ENCODE peak calls at places on chromosomes 3 and 15, in seven cellular contexts. C is SK-N-SH, S is K562, Q is transverse colon, Y is GM23338, Z is breast epithelium, W is stomach. O is an unnamed sample.
A peak's percentile ranks its signal among the peaks of the same experiment; 100 is the strongest.

GRCh38 chr3:159762981-159763465 is 225.6 kb upstream of the IL12A start:
- DNase-seq in Y (peak; percentile 69), Q (peak; percentile 55), Z (no peak), C (peak; percentile 52), W (peak; percentile 32), S (peak; percentile 6), O (peak; percentile 37)

GRCh38 chr15:42048821-42049200 is 28.0 kb upstream of the PLA2G4E start:
- DNase-seq in S (no peak), Q (no peak), C (no peak), W (no peak), Y (peak; percentile 28), Z (no peak), O (no peak)

GRCh38 chr15:98532063-98532462 is 116.3 kb upstream of the IGF1R start:
- DNase-seq in Z (no peak), W (no peak), C (no peak), Y (no peak), Q (no peak), S (no peak), O (no peak)

GRCh38 chr3:129625071-129625874 is 18.8 kb upstream of the PLXND1 start:
- DNase-seq in C (peak; percentile 47), Y (peak; percentile 65), Q (no peak), W (no peak), Z (no peak), S (no peak), O (no peak)

GRCh38 chr3:31766654-31767053 is 214.4 kb downstream of the OSBPL10 start:
- DNase-seq in W (no peak), S (no peak), Z (no peak), C (no peak), Q (no peak), Y (no peak), O (peak; percentile 48)

GRCh38 chr3:70561796-70562195 is 249.4 kb upstream of the MDFIC2 start:
- DNase-seq in S (no peak), W (no peak), Z (no peak), Q (no peak), C (no peak), Y (no peak), O (no peak)

GRCh38 chr3:100205161-100205560 is 55.6 kb upstream of the TBC1D23 start:
- DNase-seq in S (no peak), Z (no peak), Q (no peak), C (no peak), W (no peak), Y (no peak), O (no peak)

GRCh38 chr3:151804267-151804666 is 9.6 kb upstream of the AADAC start:
- DNase-seq in S (no peak), Q (no peak), W (no peak), Z (no peak), C (no peak), Y (no peak), O (no peak)

GRCh38 chr3:154548341-154548740 is 118.4 kb upstream of the GPR149 start:
- DNase-seq in Z (no peak), C (no peak), S (no peak), W (no peak), Q (no peak), Y (no peak), O (no peak)

GRCh38 chr3:38029400-38030125 is at the start of gene PLCD1:
- DNase-seq in Y (peak; percentile 90), W (peak; percentile 71), S (peak; percentile 57), Z (peak; percentile 73), Q (peak; percentile 79), C (peak; percentile 98), O (peak; percentile 57)

GRCh38 chr15:34297059-34297458 is 40.5 kb downstream of the SLC12A6 start:
- DNase-seq in S (no peak), Y (no peak), Z (no peak), W (no peak), Q (no peak), C (no peak), O (no peak)

GRCh38 chr15:88982304-88982945 is 69.2 kb upstream of the MFGE8 start:
- DNase-seq in S (peak; percentile 35), Q (peak; percentile 16), C (peak; percentile 44), Z (no peak), W (no peak), Y (no peak), O (no peak)

GRCh38 chr15:52491460-52491859 is 37.2 kb downstream of the MYO5A start:
- DNase-seq in C (no peak), Q (no peak), Z (no peak), Y (no peak), S (no peak), W (no peak), O (no peak)

GRCh38 chr15:38696120-38696727 is 131.6 kb upstream of the RASGRP1 start:
- DNase-seq in W (peak; percentile 31), C (no peak), Q (peak; percentile 50), S (no peak), Y (no peak), Z (no peak), O (no peak)

GRCh38 chr3:172713316-172713715 is 2.4 kb upstream of the NCEH1 start:
- DNase-seq in W (no peak), Q (no peak), S (no peak), Y (no peak), C (no peak), Z (no peak), O (no peak)

GRCh38 chr3:55854395-55854994 is 367.4 kb upstream of the WNT5A start:
- DNase-seq in W (no peak), S (no peak), Q (no peak), C (peak; percentile 39), Y (peak; percentile 32), Z (no peak), O (no peak)

GRCh38 chr15:81511160-81511559 is 137.1 kb upstream of the TMC3 start:
- DNase-seq in S (no peak), Y (no peak), W (no peak), Q (no peak), Z (no peak), C (no peak), O (no peak)

GRCh38 chr3:39810647-39811161 is 1.3 kb downstream of the MYRIP start:
- DNase-seq in Z (no peak), Q (no peak), C (no peak), S (no peak), W (no peak), Y (peak; percentile 40), O (no peak)

GRCh38 chr3:194397757-194398312 is 1.2 kb downstream of the GP5 start:
- DNase-seq in C (no peak), S (no peak), Q (no peak), Z (no peak), Y (peak; percentile 67), W (no peak), O (no peak)

GRCh38 chr3:194399874-194400411 is 877 bp upstream of the GP5 start:
- DNase-seq in Q (no peak), W (no peak), Z (no peak), S (no peak), C (no peak), Y (no peak), O (no peak)

GRCh38 chr3:194396897-194397756 is 1.9 kb downstream of the GP5 start:
- DNase-seq in W (no peak), Q (no peak), C (no peak), Y (peak; percentile 73), S (no peak), Z (no peak), O (no peak)

GRCh38 chr3:194401346-194401745 is 2.3 kb upstream of the GP5 start:
- DNase-seq in S (no peak), Y (no peak), W (no peak), Z (no peak), C (no peak), Q (no peak), O (no peak)

GRCh38 chr3:194399166-194399565 is at the start of gene GP5:
- DNase-seq in Z (no peak), Q (no peak), C (no peak), W (no peak), S (no peak), Y (no peak), O (no peak)
- H3K4me3 ChIP-seq in Z (peak within 1 kb of the TSS; percentile 46), Q (peak within 1 kb of the TSS; percentile 35), C (no peak within 1 kb of the TSS), W (peak within 1 kb of the TSS; percentile 42), S (no peak within 1 kb of the TSS), Y (peak within 1 kb of the TSS; percentile 66), O (no peak within 1 kb of the TSS)

DNA sequence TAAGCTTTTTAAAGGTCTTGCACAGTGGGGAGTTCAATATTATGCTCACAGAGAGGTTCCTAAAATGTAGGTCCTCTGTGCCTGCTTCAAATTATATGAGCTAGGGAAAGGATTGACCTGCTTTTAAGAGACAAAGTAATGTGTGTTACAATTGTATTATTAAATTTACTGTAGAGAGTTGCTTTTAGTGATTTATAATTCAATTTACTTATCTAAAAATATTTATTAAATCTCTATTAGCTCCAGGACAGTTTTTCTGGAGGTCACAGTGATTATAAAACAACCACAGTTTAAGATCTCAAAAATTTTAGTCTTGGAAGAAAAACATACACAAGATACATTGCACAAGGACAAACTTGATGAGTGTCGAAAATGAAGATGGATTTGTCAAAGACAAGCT is 665.7 kb upstream of the ARPP21 start:
- DNase-seq in S (no peak), Z (no peak), W (no peak), C (no peak), Q (no peak), Y (no peak), O (no peak)
- TF ChIP-seq POLR2AphosphoS5 in S (no peak), Z (no peak), W (no peak), C (no peak), Q (no peak), Y (no peak), O (no peak)

GRCh38 chr3:139309880-139310279 is 33.9 kb upstream of the MRPS22 start:
- DNase-seq in Z (no peak), C (no peak), Y (no peak), W (no peak), S (peak; percentile 58), Q (no peak), O (no peak)
- H3K4me1 ChIP-seq in Z (no peaks in the 10 kb centered on the region), C (peaks cover 43% of the 10 kb centered on the region), Y (no peaks in the 10 kb centered on the region), W (no peaks in the 10 kb centered on the region), S (peaks cover 43% of the 10 kb centered on the region), Q (no peaks in the 10 kb centered on the region), O (no peaks in the 10 kb centered on the region)

DNA sequence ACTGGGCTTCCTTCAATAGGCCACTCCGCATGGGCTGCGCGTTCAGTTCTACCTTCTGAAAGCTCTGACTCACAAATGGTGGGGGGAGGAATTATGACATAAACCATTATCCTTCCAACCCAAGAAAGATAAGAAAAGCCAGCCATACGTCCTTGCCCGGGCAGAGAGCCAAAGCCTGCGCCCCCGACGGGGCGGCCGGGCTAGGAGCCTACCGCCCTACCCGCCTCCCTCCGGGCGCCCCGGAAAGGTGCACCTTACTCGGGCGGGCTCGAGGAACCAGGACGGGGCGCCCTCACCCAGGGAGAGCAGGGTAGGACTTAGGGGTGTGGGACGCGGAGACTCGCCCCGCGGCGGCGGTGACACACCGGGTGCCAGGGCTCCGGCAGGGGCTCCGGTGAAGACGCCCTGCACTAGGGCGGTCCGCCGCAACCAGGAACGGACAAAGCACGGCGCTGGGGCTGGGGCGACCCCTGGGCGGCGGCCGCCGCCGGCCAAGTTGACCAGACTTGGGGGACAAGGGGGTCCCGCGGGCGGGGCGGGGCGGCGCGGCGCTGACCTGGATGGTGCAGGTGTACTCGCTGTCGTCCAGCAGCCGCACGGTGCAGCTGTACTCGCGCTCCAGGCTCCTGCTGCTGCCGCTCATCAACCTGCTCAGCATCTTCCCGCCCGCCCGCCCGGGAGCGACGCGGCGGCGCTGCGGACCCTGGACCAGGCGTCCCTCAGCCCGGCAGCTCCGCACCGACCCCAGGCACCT is 497 bp downstream of the FRMD5 start:
- DNase-seq in W (peak; percentile 45), Y (no peak), S (peak; percentile 20), Q (peak; percentile 58), Z (no peak), C (peak; percentile 73), O (no peak)
- H3K4me3 ChIP-seq in W (peak overlapping the region; percentile 62), Y (peak overlapping the region; percentile 92), S (no peak overlapping the region), Q (peak overlapping the region; percentile 72), Z (peak overlapping the region; percentile 85), C (peak overlapping the region; percentile 84), O (peak overlapping the region; percentile 35)

O was measured in prostate gland.